ENCODE peak calls at places on chromosomes 11 and 22, in six cellular contexts. T, Q, L, P, A and O are unnamed samples.

GRCh38 chr22:44211256-44211945 is 30.7 kb downstream of the PARVG start:
- DNase-seq in T (no peak), Q (no peak), L (no peak), P (no peak), A (no peak), O (no peak)

GRCh38 chr22:30636226-30637077 is 871 bp downstream of the SLC35E4 start:
- DNase-seq in T (peak), Q (no peak), L (peak), P (no peak), A (no peak), O (no peak)

GRCh38 chr22:50626856-50627451 is 998 bp downstream of the ARSA start:
- DNase-seq in T (no peak), Q (no peak), L (no peak), P (no peak), A (no peak), O (no peak)

GRCh38 chr11:123250811-123251655 is 56.0 kb upstream of the CLMP start:
- DNase-seq in T (no peak), Q (no peak), L (no peak), P (no peak), A (no peak), O (no peak)

GRCh38 chr22:45493286-45493771 is 9.4 kb upstream of the FBLN1 start:
- DNase-seq in T (peak), Q (no peak), L (no peak), P (no peak), A (no peak), O (no peak)

GRCh38 chr22:43319661-43320486 is 23.3 kb downstream of the SCUBE1 start:
- DNase-seq in T (no peak), Q (no peak), L (no peak), P (no peak), A (no peak), O (no peak)

GRCh38 chr11:36449566-36450390 is 60.3 kb downstream of the TRAF6 start:
- DNase-seq in T (no peak), Q (no peak), L (no peak), P (no peak), A (no peak), O (no peak)

GRCh38 chr22:43481528-43482309 is 69.9 kb downstream of the MPPED1 start:
- DNase-seq in T (no peak), Q (peak), L (peak), P (no peak), A (no peak), O (no peak)

GRCh38 chr22:24146791-24147353 is 34.4 kb upstream of the SUSD2 start:
- DNase-seq in T (no peak), Q (peak), L (peak), P (no peak), A (peak), O (peak)

GRCh38 chr22:24181088-24181995 is at the start of gene SUSD2:
- DNase-seq in T (no peak), Q (peak), L (peak), P (no peak), A (no peak), O (no peak)

GRCh38 chr22:22609271-22609670 is 35.1 kb upstream of the GGTLC2 start:
- DNase-seq in T (no peak), Q (no peak), L (no peak), P (no peak), A (no peak), O (no peak)

GRCh38 chr11:35270342-35270741 is 131.4 kb downstream of the CD44 start:
- DNase-seq in T (no peak), Q (no peak), L (no peak), P (no peak), A (no peak), O (no peak)

GRCh38 chr22:45883811-45884170 is 93.2 kb downstream of the WNT7B start:
- DNase-seq in T (no peak), Q (no peak), L (no peak), P (no peak), A (peak), O (no peak)

DNA sequence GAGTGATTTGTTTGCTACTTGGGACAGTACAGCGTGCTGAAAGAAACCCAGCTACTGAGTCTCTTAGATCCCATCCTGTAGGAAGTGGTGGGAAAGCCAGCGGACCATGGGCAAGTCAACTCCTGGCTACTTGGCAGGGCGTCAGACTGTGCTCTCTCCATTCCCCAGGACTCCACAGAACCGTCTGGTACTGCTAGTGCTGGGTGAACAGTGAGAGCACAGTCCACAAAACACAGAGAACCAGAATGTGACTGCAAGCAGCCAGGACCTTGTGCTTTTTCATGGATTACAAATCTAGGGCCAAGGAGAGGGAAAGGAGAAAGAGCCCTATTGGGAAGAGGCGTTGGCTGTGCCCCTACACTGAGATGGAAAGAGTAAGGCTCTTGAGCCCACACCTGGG is 10.2 kb downstream of the BID start:
- DNase-seq in T (no peak), Q (no peak), L (no peak), P (no peak), A (no peak), O (no peak)
- H3K4me3 ChIP-seq in T (no peak), Q (no peak), L (no peak), P (no peak), A (no peak), O (no peak)

GRCh38 chr11:104705475-104706195 is 192.6 kb downstream of the CASP12 start:
- DNase-seq in T (no peak), Q (no peak), L (peak), P (peak), A (peak), O (no peak)
- H3K4me3 ChIP-seq in T (no peak), Q (no peak), L (no peak), P (peak), A (peak), O (no peak)

GRCh38 chr11:73342633-73343032 is 33.6 kb upstream of the RELT start:
- DNase-seq in T (no peak), Q (peak), L (no peak), P (no peak), A (no peak), O (no peak)
- H3K4me3 ChIP-seq in T (peak), Q (peak), L (no peak), P (no peak), A (peak), O (no peak)

DNA sequence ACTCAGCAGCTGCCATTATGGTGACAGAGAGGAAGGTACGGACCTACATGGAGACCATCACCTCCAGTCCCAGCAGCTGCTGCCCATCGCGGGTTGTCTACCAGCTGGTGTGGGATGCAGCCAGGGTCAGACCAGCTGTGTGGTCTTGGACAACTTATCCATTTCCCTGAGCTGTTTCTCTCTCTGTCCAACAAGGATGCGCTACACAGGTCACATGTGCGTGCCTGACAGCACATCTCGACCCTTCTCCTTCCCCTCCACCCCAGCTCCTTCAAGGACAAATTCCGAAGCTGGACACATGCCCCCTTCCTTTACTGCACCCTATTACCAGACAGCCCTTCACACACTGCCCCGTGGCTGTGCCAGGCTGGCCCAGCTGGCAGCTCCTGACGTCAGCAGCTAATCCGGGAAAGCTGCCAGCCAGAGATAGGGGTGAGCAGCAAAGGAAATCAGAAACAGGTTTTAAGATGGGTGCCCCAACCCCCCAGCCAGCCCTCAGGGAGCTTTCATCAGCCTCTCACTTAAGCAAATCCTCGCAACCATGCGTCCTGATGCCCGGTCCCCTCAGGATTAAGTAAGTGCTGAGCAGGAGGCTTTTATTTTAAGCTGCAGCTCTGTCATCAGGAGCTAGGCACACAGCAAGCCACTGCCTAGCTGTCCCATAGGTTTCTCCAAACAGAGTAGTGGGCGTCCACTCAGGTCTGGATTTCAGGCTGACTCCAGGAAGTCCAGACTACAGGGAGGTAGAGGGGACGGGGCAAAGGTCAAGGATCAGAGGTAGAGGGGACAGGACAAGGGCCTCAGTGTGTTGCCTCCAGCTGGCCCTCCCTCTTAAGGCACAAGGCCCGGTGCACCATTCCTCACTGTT is 20.3 kb downstream of the TEF start:
- DNase-seq in T (peak), Q (peak), L (peak), P (no peak), A (peak), O (peak)
- H3K4me3 ChIP-seq in T (peak), Q (no peak), L (no peak), P (no peak), A (no peak), O (no peak)

GRCh38 chr11:86116996-86117705 is 48.3 kb upstream of the PICALM start:
- DNase-seq in T (no peak), Q (no peak), L (no peak), P (no peak), A (no peak), O (no peak)

GRCh38 chr11:86117706-86118050 is 48.8 kb upstream of the PICALM start:
- DNase-seq in T (no peak), Q (no peak), L (no peak), P (no peak), A (no peak), O (no peak)

GRCh38 chr11:86116386-86116726 is 47.5 kb upstream of the PICALM start:
- DNase-seq in T (no peak), Q (no peak), L (no peak), P (peak), A (no peak), O (peak)

GRCh38 chr11:86118201-86118600 is 49.3 kb upstream of the PICALM start:
- DNase-seq in T (no peak), Q (no peak), L (no peak), P (no peak), A (no peak), O (no peak)

DNA sequence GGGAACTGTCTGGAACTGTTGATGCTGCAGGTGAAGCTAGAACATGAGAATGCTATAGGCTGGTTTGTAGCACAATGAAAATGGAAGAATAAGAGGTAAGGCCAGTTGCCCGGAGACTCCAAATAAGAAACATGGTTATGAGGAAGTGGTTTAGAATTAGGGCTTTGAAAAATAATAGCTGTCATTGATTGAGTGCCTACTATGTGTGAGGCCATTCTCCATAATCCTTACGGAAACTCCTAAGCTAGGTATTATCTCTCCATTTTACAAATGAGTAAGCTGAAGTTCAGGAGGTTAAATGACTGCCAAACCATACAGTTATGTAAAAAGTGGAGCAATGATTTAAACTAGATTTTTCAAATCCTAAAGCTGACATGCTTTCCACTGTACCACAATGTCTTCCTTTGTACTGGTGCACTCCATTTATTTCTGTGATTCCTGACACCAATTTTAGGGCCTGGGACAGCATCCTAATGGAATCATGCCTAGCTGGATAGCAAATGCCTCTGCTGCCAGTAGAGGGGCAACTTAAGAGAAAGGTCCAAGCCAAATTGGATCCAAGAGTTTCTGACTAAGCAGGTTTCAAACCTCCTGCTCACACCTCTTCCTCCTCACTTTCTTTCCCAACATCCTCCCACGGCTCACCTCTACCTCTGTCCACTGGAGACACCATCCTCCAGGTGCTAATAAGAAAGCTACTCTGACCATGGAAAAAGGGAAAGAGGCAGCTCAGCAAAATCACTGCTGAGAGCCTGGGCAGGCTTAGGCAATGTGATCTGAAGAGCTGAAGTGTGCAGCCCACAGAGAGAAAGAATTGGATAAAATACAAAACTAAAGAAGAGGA is 46.9 kb upstream of the PICALM start:
- DNase-seq in T (no peak), Q (no peak), L (no peak), P (no peak), A (no peak), O (no peak)
- H3K4me3 ChIP-seq in T (no peak), Q (no peak), L (no peak), P (no peak), A (no peak), O (no peak)

GRCh38 chr11:101321222-101321621 is 191.6 kb upstream of the PGR start:
- DNase-seq in T (no peak), Q (no peak), L (no peak), P (no peak), A (no peak), O (no peak)
- H3K4me3 ChIP-seq in T (no peak), Q (no peak), L (no peak), P (no peak), A (no peak), O (no peak)

DNA sequence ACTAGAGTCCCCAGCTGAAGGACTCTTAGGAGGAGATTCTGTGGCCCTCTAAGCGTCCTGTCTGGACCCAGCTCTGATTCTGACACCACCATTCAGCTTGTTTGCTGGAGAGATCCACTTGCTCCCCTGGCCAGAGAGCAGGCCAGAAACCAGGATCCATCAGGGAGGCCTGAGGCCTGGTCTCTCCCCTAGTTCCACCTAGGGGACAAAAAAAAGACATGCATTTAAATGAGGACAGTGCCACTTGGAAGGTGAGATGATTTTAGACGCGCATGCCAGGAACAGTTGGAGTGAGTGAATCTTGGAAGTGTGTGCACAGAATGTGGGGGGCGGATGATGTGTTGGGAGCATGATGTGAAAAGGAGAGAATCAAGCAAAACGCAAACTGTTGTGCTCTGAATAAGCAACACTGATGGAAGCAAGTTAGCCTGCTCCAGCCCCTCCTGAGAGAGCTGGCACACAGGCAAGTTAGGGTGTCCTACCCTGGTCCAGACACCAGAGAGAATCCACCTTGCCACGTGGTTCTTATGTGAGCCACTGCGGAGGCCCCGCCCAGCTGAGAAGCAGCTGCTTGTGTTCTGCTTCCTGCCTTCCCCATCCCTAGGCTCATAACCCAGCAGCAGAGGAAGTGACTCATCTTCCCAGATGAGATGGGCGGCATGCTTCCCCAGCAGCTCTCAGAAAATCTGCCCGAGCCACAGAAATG is 8.0 kb upstream of the SLCO2B1 start:
- DNase-seq in T (peak), Q (no peak), L (peak), P (peak), A (peak), O (peak)
- H3K4me3 ChIP-seq in T (no peak), Q (no peak), L (no peak), P (peak), A (no peak), O (no peak)

DNA sequence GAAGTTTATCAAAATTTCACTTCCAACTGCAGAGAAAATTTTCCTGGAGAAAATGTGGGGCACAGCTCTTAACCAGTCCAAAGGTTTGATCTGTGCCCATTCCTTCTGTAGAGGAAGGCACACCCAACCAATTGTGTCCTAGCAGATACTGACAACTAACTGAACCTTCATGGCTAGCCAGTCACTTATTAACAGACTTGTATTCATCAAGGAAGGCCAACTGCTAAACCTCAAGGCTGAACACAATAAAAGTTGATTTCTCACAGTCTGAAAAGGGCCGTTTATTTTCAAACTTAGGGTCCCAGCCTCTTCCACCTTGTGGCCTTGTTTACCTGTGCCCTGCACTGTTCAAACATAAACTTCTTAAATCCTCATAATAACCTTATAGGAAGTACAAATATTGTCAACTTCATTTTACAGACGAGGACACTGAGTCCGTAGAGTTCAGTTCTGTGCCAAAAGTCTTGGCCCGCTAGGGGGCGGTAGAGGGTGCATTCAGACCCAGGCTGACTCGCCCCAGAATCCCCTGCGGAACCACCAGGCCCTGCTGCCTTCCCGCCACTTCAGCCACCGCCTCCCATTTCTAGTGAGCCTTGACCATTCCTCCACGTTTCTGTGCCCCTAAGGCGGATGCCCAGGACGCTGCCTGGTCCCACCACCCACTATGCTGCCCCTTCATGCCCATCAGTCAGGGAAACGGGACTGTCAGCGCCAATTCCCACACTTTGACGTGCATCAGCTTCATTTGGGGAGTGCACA is 19.3 kb downstream of the SYT13 start:
- DNase-seq in T (no peak), Q (no peak), L (peak), P (no peak), A (no peak), O (no peak)
- H3K4me3 ChIP-seq in T (no peak), Q (no peak), L (no peak), P (no peak), A (no peak), O (no peak)

DNA sequence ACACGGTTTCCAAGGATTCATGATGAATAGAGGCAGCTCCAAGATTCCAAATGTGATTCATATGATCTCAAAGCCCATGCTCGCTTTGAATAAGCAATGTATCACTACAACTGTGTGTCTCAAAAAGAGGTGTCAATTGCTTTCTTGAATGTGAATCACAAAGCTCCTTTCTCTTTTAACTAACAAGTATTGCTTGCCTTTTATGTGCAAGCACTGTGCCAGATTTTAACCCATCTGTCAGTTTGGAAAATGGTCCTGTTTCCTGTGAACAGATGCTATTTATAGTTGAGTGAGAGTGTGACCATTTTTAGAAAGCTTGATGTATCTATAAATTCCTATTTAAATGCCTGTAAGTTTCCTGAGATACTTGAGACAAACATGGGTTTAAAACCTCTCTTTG is 6.5 kb downstream of the OOSP1 start:
- DNase-seq in T (no peak), Q (peak), L (no peak), P (no peak), A (no peak), O (no peak)
- H3K4me3 ChIP-seq in T (no peak), Q (no peak), L (no peak), P (no peak), A (no peak), O (no peak)